ENCODE peak calls at places on chromosomes 7 and 10, in seven cellular contexts. B, M, A, K, Y, X and O are unnamed samples.

GRCh38 chr10:75208177-75208576 is 2.4 kb upstream of the VDAC2 start:
- DNase-seq in B (no peak), M (no peak), A (peak), K (no peak), Y (no peak), X (no peak), O (no peak)

GRCh38 chr7:100641463-100641859 is at the start of gene TFR2:
- DNase-seq in B (no peak), M (no peak), A (no peak), K (no peak), Y (no peak), X (no peak), O (no peak)

GRCh38 chr10:72044417-72045041 is 43.8 kb downstream of the SPOCK2 start:
- DNase-seq in B (no peak), M (peak), A (no peak), K (no peak), Y (peak), X (no peak), O (no peak)

GRCh38 chr10:50605280-50606270 is 18.2 kb downstream of the SGMS1 start:
- DNase-seq in B (no peak), M (no peak), A (no peak), K (no peak), Y (no peak), X (no peak), O (no peak)

GRCh38 chr7:24152356-24152755 is 131.6 kb upstream of the NPY start:
- DNase-seq in B (no peak), M (no peak), A (no peak), K (no peak), Y (no peak), X (no peak), O (no peak)

GRCh38 chr7:46682841-46683624 is 762.0 kb upstream of the IGFBP3 start:
- DNase-seq in B (no peak), M (no peak), A (no peak), K (no peak), Y (no peak), X (no peak), O (no peak)

GRCh38 chr7:90166153-90166552 is 11.9 kb downstream of the STEAP1 start:
- DNase-seq in B (no peak), M (no peak), A (no peak), K (no peak), Y (no peak), X (no peak), O (no peak)

GRCh38 chr10:92914478-92915066 is 66.3 kb downstream of the EXOC6 start:
- DNase-seq in B (peak), M (no peak), A (peak), K (no peak), Y (no peak), X (peak), O (no peak)

GRCh38 chr10:58894929-58895328 is 281.5 kb upstream of the PHYHIPL start:
- DNase-seq in B (no peak), M (no peak), A (no peak), K (no peak), Y (no peak), X (no peak), O (no peak)

GRCh38 chr10:127320176-127320575 is 123.8 kb upstream of the INSYN2A start:
- DNase-seq in B (no peak), M (no peak), A (no peak), K (no peak), Y (no peak), X (no peak), O (no peak)

GRCh38 chr10:32960022-32960421 is 2.0 kb upstream of the ITGB1 start:
- DNase-seq in B (no peak), M (no peak), A (no peak), K (no peak), Y (no peak), X (no peak), O (no peak)

GRCh38 chr7:101562531-101563197 is 66.4 kb downstream of the MYL10 start:
- DNase-seq in B (no peak), M (no peak), A (no peak), K (no peak), Y (no peak), X (no peak), O (peak)

GRCh38 chr10:29435809-29436501 is 147.1 kb downstream of the LYZL1 start:
- DNase-seq in B (no peak), M (no peak), A (no peak), K (no peak), Y (no peak), X (no peak), O (no peak)

GRCh38 chr7:105016083-105017075 is 2.4 kb downstream of the KMT2E start:
- DNase-seq in B (no peak), M (no peak), A (no peak), K (no peak), Y (no peak), X (no peak), O (no peak)

GRCh38 chr7:95811846-95812445 is 39.6 kb downstream of the DYNC1I1 start:
- DNase-seq in B (no peak), M (no peak), A (no peak), K (no peak), Y (no peak), X (no peak), O (no peak)

GRCh38 chr10:102593074-102593803 is 51.0 kb upstream of the TRIM8 start:
- DNase-seq in B (no peak), M (no peak), A (no peak), K (no peak), Y (no peak), X (no peak), O (no peak)

GRCh38 chr10:93813507-93814465 is 56.0 kb downstream of the LGI1 start:
- DNase-seq in B (peak), M (peak), A (peak), K (no peak), Y (peak), X (peak), O (no peak)

GRCh38 chr7:16960566-16960965 is 78.8 kb upstream of the AGR3 start:
- DNase-seq in B (no peak), M (no peak), A (no peak), K (no peak), Y (no peak), X (no peak), O (no peak)

GRCh38 chr10:64648915-64649314 is 1127.7 kb downstream of the REEP3 start:
- DNase-seq in B (no peak), M (no peak), A (no peak), K (no peak), Y (no peak), X (no peak), O (no peak)

GRCh38 chr10:121927361-121927840 is 430 bp downstream of the ATE1 start:
- DNase-seq in B (peak), M (peak), A (peak), K (peak), Y (no peak), X (peak), O (no peak)

GRCh38 chr10:98309366-98310355 is 41.7 kb upstream of the LOXL4 start:
- DNase-seq in B (no peak), M (peak), A (peak), K (peak), Y (peak), X (no peak), O (no peak)

GRCh38 chr7:93029056-93029455 is 88.7 kb downstream of the SAMD9 start:
- DNase-seq in B (no peak), M (no peak), A (no peak), K (no peak), Y (no peak), X (no peak), O (no peak)

GRCh38 chr7:144670251-144670650 is 165.6 kb downstream of the TPK1 start:
- DNase-seq in B (no peak), M (no peak), A (no peak), K (no peak), Y (no peak), X (no peak), O (no peak)

GRCh38 chr10:63501954-63502353 is 19.2 kb upstream of the REEP3 start:
- DNase-seq in B (no peak), M (no peak), A (no peak), K (no peak), Y (no peak), X (no peak), O (no peak)

GRCh38 chr7:37683263-37684120 is at the start of gene GPR141:
- DNase-seq in B (peak), M (no peak), A (no peak), K (no peak), Y (no peak), X (no peak), O (no peak)

GRCh38 chr7:83643012-83643411 is 5.9 kb downstream of the SEMA3E start:
- DNase-seq in B (no peak), M (no peak), A (no peak), K (no peak), Y (no peak), X (no peak), O (no peak)

GRCh38 chr10:23158370-23158769 is 33.7 kb upstream of the PTF1A start:
- DNase-seq in B (no peak), M (no peak), A (peak), K (no peak), Y (peak), X (no peak), O (no peak)

GRCh38 chr10:61588770-61589211 is 73.9 kb upstream of the CABCOCO1 start:
- DNase-seq in B (no peak), M (no peak), A (peak), K (no peak), Y (no peak), X (no peak), O (no peak)

GRCh38 chr7:127680983-127681382 is 29.0 kb downstream of the SND1 start:
- DNase-seq in B (no peak), M (no peak), A (no peak), K (no peak), Y (no peak), X (no peak), O (no peak)

GRCh38 chr7:34837316-34837715 is 179.3 kb downstream of the NPSR1 start:
- DNase-seq in B (no peak), M (no peak), A (no peak), K (no peak), Y (no peak), X (no peak), O (no peak)

GRCh38 chr7:23062452-23062851 is 43.1 kb upstream of the KLHL7 start:
- DNase-seq in B (no peak), M (no peak), A (no peak), K (no peak), Y (no peak), X (no peak), O (no peak)

GRCh38 chr10:122688293-122688989 is 11.2 kb downstream of the C10orf120 start:
- DNase-seq in B (no peak), M (no peak), A (no peak), K (no peak), Y (no peak), X (no peak), O (no peak)

GRCh38 chr10:76149182-76149581 is 717.8 kb downstream of the LRMDA start:
- DNase-seq in B (no peak), M (no peak), A (no peak), K (no peak), Y (no peak), X (no peak), O (no peak)

GRCh38 chr10:73647875-73648228 is 6.6 kb upstream of the MYOZ1 start:
- DNase-seq in B (no peak), M (no peak), A (no peak), K (no peak), Y (peak), X (no peak), O (no peak)

GRCh38 chr10:124125305-124126116 is 32.1 kb upstream of the CHST15 start:
- DNase-seq in B (no peak), M (no peak), A (no peak), K (no peak), Y (no peak), X (no peak), O (no peak)

GRCh38 chr10:65571011-65571570 is 1354.7 kb upstream of the LRRTM3 start:
- DNase-seq in B (no peak), M (no peak), A (no peak), K (no peak), Y (no peak), X (no peak), O (no peak)

GRCh38 chr10:72688208-72688651 is 3.7 kb upstream of the MCU start:
- DNase-seq in B (no peak), M (no peak), A (no peak), K (no peak), Y (no peak), X (no peak), O (no peak)